ENCODE peak calls at places on chromosomes 6 and 20, in nine cellular contexts. P is dorsolateral prefrontal cortex, R is breast epithelium, I is fibroblast of villous mesenchyme, Q is lower lobe of right lung, W is fibroblast of the aortic adventitia, Z is B cell, L is A549, U is left lung. G is an unnamed sample.

GRCh38 chr20:39946053-39946810 is 742.8 kb downstream of the MAFB start:
- DNase-seq in W (no peak), I (no peak), U (no peak), Z (no peak), R (no peak), P (no peak), Q (no peak), L (no peak), G (no peak)

GRCh38 chr6:167858086-167858591 is 31.4 kb downstream of the AFDN start:
- DNase-seq in W (peak; percentile 81), R (no peak), U (no peak), Z (no peak), Q (no peak), L (no peak), P (no peak), I (peak; percentile 80), G (no peak)

GRCh38 chr20:48025061-48025515 is 239.8 kb upstream of the SULF2 start:
- DNase-seq in W (peak; percentile 76), R (peak; percentile 37), P (no peak), L (no peak), I (peak; percentile 93), Z (no peak), U (peak; percentile 54), Q (no peak), G (no peak)

GRCh38 chr6:140003217-140003616 is 628.8 kb upstream of the CITED2 start:
- DNase-seq in Q (no peak), L (no peak), R (no peak), P (no peak), W (no peak), Z (no peak), U (no peak), I (no peak), G (no peak)

GRCh38 chr20:50395258-50395729 is 114.9 kb upstream of the PTPN1 start:
- DNase-seq in L (no peak), W (no peak), P (no peak), Z (no peak), I (peak; percentile 59), U (no peak), R (peak; percentile 43), Q (peak; percentile 87), G (no peak)

GRCh38 chr6:135062735-135063134 is 8.1 kb upstream of the HBS1L start:
- DNase-seq in L (no peak), R (no peak), P (no peak), Q (no peak), I (no peak), U (no peak), Z (no peak), W (no peak), G (no peak)

GRCh38 chr6:15511248-15512125 is 151.3 kb downstream of the DTNBP1 start:
- DNase-seq in L (no peak), P (no peak), W (no peak), R (no peak), U (no peak), I (no peak), Z (no peak), Q (no peak), G (no peak)

GRCh38 chr6:132959927-132960326 is 145.6 kb downstream of the RPS12 start:
- DNase-seq in Q (no peak), L (no peak), P (no peak), U (no peak), W (no peak), I (no peak), Z (no peak), R (no peak), G (no peak)

GRCh38 chr20:9301129-9302072 is 213.0 kb upstream of the LAMP5 start:
- DNase-seq in Q (no peak), Z (no peak), U (no peak), L (peak; percentile 16), I (peak; percentile 52), W (peak; percentile 55), R (peak; percentile 23), P (no peak), G (no peak)

GRCh38 chr6:63724721-63725120 is 89.1 kb downstream of the PHF3 start:
- DNase-seq in Z (no peak), Q (no peak), I (no peak), R (no peak), W (no peak), L (no peak), U (no peak), P (no peak), G (no peak)

GRCh38 chr20:49872056-49872455 is 43.3 kb downstream of the SPATA2 start:
- DNase-seq in Q (no peak), W (no peak), U (no peak), P (no peak), L (no peak), Z (no peak), I (no peak), R (no peak), G (no peak)

GRCh38 chr20:47019106-47019824 is 124.6 kb downstream of the EYA2 start:
- DNase-seq in U (no peak), I (peak; percentile 91), L (no peak), Z (no peak), W (peak; percentile 87), Q (no peak), R (no peak), P (no peak), G (no peak)

GRCh38 chr20:46423342-46423741 is 16.9 kb upstream of the ELMO2 start:
- DNase-seq in I (no peak), P (no peak), Q (no peak), Z (no peak), R (no peak), L (no peak), W (no peak), U (no peak), G (no peak)

GRCh38 chr20:63488331-63489251 is 10.3 kb downstream of the EEF1A2 start:
- DNase-seq in R (no peak), I (no peak), L (no peak), Z (no peak), U (no peak), W (no peak), P (no peak), Q (no peak), G (no peak)

GRCh38 chr6:154384196-154384595 is 27.6 kb upstream of the IPCEF1 start:
- DNase-seq in W (no peak), U (no peak), P (no peak), L (no peak), R (no peak), I (no peak), Z (no peak), Q (no peak), G (no peak)

GRCh38 chr6:14652536-14652935 is 535.0 kb downstream of the CD83 start:
- DNase-seq in I (no peak), Q (no peak), U (no peak), P (no peak), L (no peak), Z (no peak), R (no peak), W (no peak), G (no peak)

GRCh38 chr20:62010551-62011402 is 54.9 kb downstream of the TAF4 start:
- DNase-seq in R (no peak), I (peak; percentile 68), W (peak; percentile 65), L (peak; percentile 69), P (peak; percentile 64), U (no peak), Q (no peak), Z (peak; percentile 61), G (no peak)

GRCh38 chr6:7545509-7546369 is 4.3 kb downstream of the DSP start:
- DNase-seq in L (no peak), W (no peak), Z (no peak), Q (no peak), P (no peak), R (no peak), I (no peak), U (no peak), G (no peak)

GRCh38 chr6:87700729-87701675 is 1.0 kb downstream of the AKIRIN2 start:
- DNase-seq in R (peak; percentile 41), W (peak; percentile 58), U (peak; percentile 51), Q (peak; percentile 55), P (no peak), L (peak; percentile 44), Z (peak; percentile 46), I (peak; percentile 52), G (no peak)
- TF ChIP-seq CTCF in R (no peak), W (no peak), U (no peak), Q (no peak), P (no peak), L (no peak), Z (no peak), I (no peak), G (no peak)

DNA sequence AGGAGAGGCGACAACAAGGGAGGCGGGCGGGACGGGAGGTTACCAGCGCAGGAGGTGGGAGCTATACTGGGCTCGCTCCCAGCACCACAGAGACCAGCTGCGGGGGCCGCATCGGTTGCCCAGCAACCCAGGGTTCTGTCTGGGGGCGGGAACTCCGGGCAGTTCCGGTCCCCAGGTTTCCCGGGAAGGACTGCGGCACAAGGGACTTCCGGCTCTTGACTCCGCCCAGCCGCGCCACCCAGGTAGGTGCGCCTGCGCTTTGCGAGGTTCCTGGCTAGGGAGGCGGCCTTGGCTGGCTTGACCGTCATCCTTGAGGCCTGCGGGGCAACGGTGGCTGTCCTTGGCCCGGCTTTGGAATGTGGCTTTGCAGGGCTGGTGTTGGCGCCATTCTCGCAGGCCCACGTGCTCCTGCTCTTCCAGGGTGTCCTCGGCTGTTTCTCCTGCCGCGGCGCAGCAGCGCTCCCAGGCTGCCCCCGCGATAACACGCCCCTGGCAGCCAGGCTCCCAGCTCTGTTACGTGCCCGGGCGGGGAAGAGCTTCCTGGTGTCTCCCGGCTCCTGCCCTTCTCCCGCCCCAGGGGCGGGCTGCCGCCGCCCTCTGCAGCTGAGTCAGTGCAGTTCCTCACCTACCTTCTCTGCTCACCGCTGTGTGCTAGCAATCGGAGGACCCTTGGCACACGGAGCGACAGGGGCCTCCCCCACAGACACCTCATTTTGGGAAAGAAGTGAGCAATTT is at the start of gene RSPH3:
- DNase-seq in Z (peak; percentile 89), R (peak; percentile 96), U (peak; percentile 95), L (peak; percentile 83), W (peak; percentile 84), I (peak; percentile 85), P (peak; percentile 87), Q (peak; percentile 96), G (peak; percentile 96)
- TF ChIP-seq CTCF in Z (no peak), R (peak; percentile 14), U (no peak), L (peak; percentile 18), W (peak; percentile 23), I (peak; percentile 13), P (peak; percentile 53), Q (peak; percentile 19), G (peak; percentile 17)

GRCh38 chr6:82331031-82331773 is 32.4 kb upstream of the TPBG start:
- DNase-seq in Z (no peak), P (no peak), I (peak; percentile 67), R (no peak), W (peak; percentile 68), U (no peak), Q (no peak), L (peak; percentile 2), G (no peak)
- TF ChIP-seq CTCF in Z (no peak), P (no peak), I (peak; percentile 41), R (no peak), W (peak; percentile 44), U (no peak), Q (no peak), L (peak; percentile 41), G (no peak)

DNA sequence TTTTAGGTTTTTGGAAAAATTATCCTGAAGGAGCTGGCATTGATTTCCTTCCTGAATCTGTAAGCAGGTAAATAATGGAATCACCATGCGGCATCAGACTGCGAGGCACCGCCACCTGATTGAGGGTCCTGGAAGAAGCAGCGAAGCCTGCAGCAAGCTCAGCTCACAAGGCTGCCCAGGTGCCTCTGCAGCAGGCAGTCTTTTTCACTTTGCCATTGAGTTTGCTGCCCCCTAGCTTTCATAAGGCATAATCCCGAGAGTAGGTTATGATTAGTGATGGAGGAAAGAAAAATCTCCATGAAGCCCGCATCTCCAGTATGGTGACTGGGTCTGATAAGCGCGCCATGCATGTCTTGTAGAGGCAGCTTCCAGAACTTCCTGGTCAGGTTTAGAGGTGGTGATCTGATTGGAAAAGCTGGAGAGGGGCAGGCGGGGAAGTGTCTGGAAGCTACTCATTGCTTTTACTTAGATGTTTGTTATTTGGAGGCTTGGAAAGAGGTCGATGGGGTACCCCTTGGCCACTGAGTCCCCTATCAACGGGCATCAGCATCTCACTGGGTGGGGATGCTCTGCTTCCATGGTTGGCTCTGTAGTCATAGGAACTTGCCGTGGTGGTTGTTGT is 26.7 kb downstream of the IYD start:
- DNase-seq in Z (peak; percentile 47), L (peak; percentile 47), W (peak; percentile 65), Q (peak; percentile 59), U (peak; percentile 50), R (peak; percentile 34), P (peak; percentile 69), I (peak; percentile 48), G (no peak)
- TF ChIP-seq CTCF in Z (peak; percentile 84), L (peak; percentile 59), W (peak; percentile 78), Q (peak; percentile 70), U (peak; percentile 64), R (peak; percentile 62), P (peak; percentile 86), I (peak; percentile 76), G (peak; percentile 86)